ENCODE peak calls at places on chromosome 16, in seven cellular contexts. A, U, H, F, M, Q and J are unnamed samples. For H3K4me1, the result is how much of the 10 kb centered on the place peaks cover.

GRCh38 chr16:12061336-12062055 is 85.0 kb downstream of the SNX29 start:
- DNase-seq in Q (peak), A (peak), U (no peak), M (no peak), H (no peak), F (no peak), J (peak)

GRCh38 chr16:72355561-72355960 is 183.6 kb upstream of the PMFBP1 start:
- DNase-seq in H (no peak), Q (no peak), A (no peak), F (no peak), M (no peak), U (no peak), J (peak)

GRCh38 chr16:84571010-84571409 is 46.9 kb downstream of the COTL1 start:
- DNase-seq in M (no peak), F (no peak), A (no peak), U (no peak), H (no peak), Q (peak), J (no peak)

GRCh38 chr16:89801800-89802199 is 14.6 kb downstream of the FANCA start:
- DNase-seq in Q (no peak), H (no peak), M (no peak), A (no peak), F (no peak), U (no peak), J (peak)

GRCh38 chr16:84511821-84512220 is 7.4 kb upstream of the MEAK7 start:
- DNase-seq in H (no peak), F (no peak), M (no peak), U (no peak), A (no peak), Q (no peak), J (no peak)

GRCh38 chr16:80804451-80805383 is at the start of gene CDYL2:
- DNase-seq in U (no peak), M (peak), A (no peak), F (peak), H (peak), Q (peak), J (peak)

GRCh38 chr16:4115209-4115940 is 867 bp downstream of the ADCY9 start:
- DNase-seq in A (peak), M (peak), Q (peak), F (peak), H (peak), U (peak), J (peak)

GRCh38 chr16:4110680-4111079 is 5.6 kb downstream of the ADCY9 start:
- DNase-seq in A (no peak), M (peak), U (peak), F (no peak), Q (peak), H (no peak), J (no peak)

GRCh38 chr16:24801761-24802302 is 43.9 kb upstream of the SLC5A11 start:
- DNase-seq in H (no peak), F (no peak), A (no peak), U (no peak), M (no peak), Q (peak), J (peak)

GRCh38 chr16:56981729-56982271 is 7.6 kb upstream of the NLRC5 start:
- DNase-seq in U (no peak), Q (no peak), M (no peak), A (no peak), H (no peak), F (no peak), J (no peak)

GRCh38 chr16:30893082-30893743 is 664 bp downstream of the BCL7C start:
- DNase-seq in H (peak), M (no peak), A (peak), U (no peak), F (no peak), Q (no peak), J (no peak)

GRCh38 chr16:48123104-48123788 is 32.5 kb downstream of the ABCC12 start:
- DNase-seq in Q (peak), A (peak), F (no peak), H (no peak), U (peak), M (no peak), J (peak)

GRCh38 chr16:15958703-15959348 is 9.4 kb downstream of the ABCC1 start:
- DNase-seq in F (no peak), H (no peak), A (no peak), M (no peak), U (peak), Q (no peak), J (no peak)

GRCh38 chr16:24748242-24748641 is 18.8 kb downstream of the TNRC6A start:
- DNase-seq in M (no peak), H (no peak), A (peak), F (no peak), U (no peak), Q (peak), J (peak)

GRCh38 chr16:79098897-79099296 is 501.6 kb downstream of the MAF start:
- DNase-seq in U (no peak), A (no peak), Q (no peak), H (no peak), F (no peak), M (no peak), J (no peak)

GRCh38 chr16:74774223-74775139 is at the start of gene FA2H:
- DNase-seq in A (peak), U (peak), H (peak), F (peak), Q (peak), M (peak), J (peak)

GRCh38 chr16:56860226-56861020 is 4.6 kb upstream of the SLC12A3 start:
- DNase-seq in F (no peak), U (no peak), A (no peak), H (no peak), Q (peak), M (no peak), J (no peak)

GRCh38 chr16:71869089-71869488 is 14.9 kb downstream of the ZNF821 start:
- DNase-seq in F (no peak), U (no peak), Q (no peak), H (no peak), A (no peak), M (no peak), J (no peak)

GRCh38 chr16:4015275-4015990 is 100.8 kb downstream of the ADCY9 start:
- DNase-seq in F (no peak), M (no peak), H (no peak), Q (peak), A (peak), U (no peak), J (no peak)

GRCh38 chr16:8730335-8730915 is 56.0 kb downstream of the ABAT start:
- DNase-seq in F (no peak), A (no peak), M (no peak), Q (no peak), H (no peak), U (no peak), J (no peak)

GRCh38 chr16:29906520-29907244 is 6.4 kb downstream of the ASPHD1 start:
- DNase-seq in F (no peak), Q (no peak), H (no peak), A (no peak), M (no peak), U (no peak), J (no peak)

GRCh38 chr16:50692999-50693781 is at the start of gene NOD2:
- DNase-seq in H (peak), Q (peak), U (peak), F (peak), A (no peak), M (peak), J (no peak)

GRCh38 chr16:87182759-87183158 is 134.4 kb downstream of the C16orf95 start:
- DNase-seq in U (no peak), F (no peak), H (no peak), Q (no peak), A (no peak), M (no peak), J (no peak)

GRCh38 chr16:31221357-31222160 is 4.6 kb upstream of the PYDC1 start:
- DNase-seq in M (no peak), F (no peak), U (no peak), H (no peak), A (no peak), Q (no peak), J (no peak)

GRCh38 chr16:70740919-70741778 is 55.3 kb upstream of the MTSS2 start:
- DNase-seq in H (no peak), Q (no peak), F (no peak), A (peak), M (no peak), U (no peak), J (peak)

GRCh38 chr16:79093554-79093967 is 507.0 kb downstream of the MAF start:
- DNase-seq in F (no peak), H (no peak), A (no peak), U (no peak), Q (peak), M (no peak), J (no peak)

GRCh38 chr16:85515830-85516397 is 97.2 kb upstream of the GSE1 start:
- DNase-seq in M (no peak), U (no peak), F (no peak), H (no peak), Q (peak), A (peak), J (no peak)

GRCh38 chr16:73713301-73713700 is 583.3 kb upstream of the PSMD7 start:
- DNase-seq in M (no peak), F (no peak), H (no peak), U (no peak), A (no peak), Q (no peak), J (no peak)

GRCh38 chr16:88705076-88705684 is 1.0 kb downstream of the RNF166 start:
- DNase-seq in Q (peak), U (no peak), A (peak), F (no peak), M (no peak), H (no peak), J (peak)

GRCh38 chr16:88684569-88685155 is 1.6 kb downstream of the SNAI3 start:
- DNase-seq in U (no peak), H (no peak), A (no peak), F (no peak), Q (no peak), M (no peak), J (no peak)

GRCh38 chr16:4637501-4638166 is 13.0 kb downstream of the MGRN1 start:
- DNase-seq in A (no peak), F (no peak), U (no peak), Q (no peak), H (no peak), M (no peak), J (no peak)

GRCh38 chr16:68242926-68243858 is 2.0 kb upstream of the PLA2G15 start:
- DNase-seq in H (no peak), M (no peak), U (no peak), F (no peak), Q (no peak), A (no peak), J (no peak)

GRCh38 chr16:68244903-68245853 is at the start of gene PLA2G15:
- DNase-seq in H (peak), F (peak), A (peak), M (peak), Q (peak), U (peak), J (peak)

GRCh38 chr16:68246121-68246520 is 948 bp downstream of the PLA2G15 start:
- DNase-seq in H (no peak), F (no peak), A (no peak), M (no peak), Q (no peak), U (no peak), J (no peak)

GRCh38 chr16:68246671-68247070 is 1.5 kb downstream of the PLA2G15 start:
- DNase-seq in H (no peak), Q (no peak), F (no peak), U (no peak), M (no peak), A (no peak), J (no peak)

GRCh38 chr16:68244481-68244902 is 681 bp upstream of the PLA2G15 start:
- DNase-seq in M (no peak), F (no peak), A (no peak), U (no peak), Q (no peak), H (no peak), J (no peak)
- H3K4me1 ChIP-seq in M (under half), F (under half), A (under half), U (under half), Q (under half), H (under half), J (under half)

GRCh38 chr16:23666919-23667659 is 11.6 kb upstream of the PLK1 start:
- DNase-seq in H (no peak), Q (no peak), U (no peak), M (no peak), A (no peak), F (no peak), J (no peak)

GRCh38 chr16:23668873-23669272 is 9.8 kb upstream of the PLK1 start:
- DNase-seq in U (no peak), H (no peak), F (no peak), M (no peak), Q (no peak), A (no peak), J (no peak)

GRCh38 chr16:23663918-23664317 is 14.8 kb upstream of the PLK1 start:
- DNase-seq in U (no peak), M (no peak), Q (no peak), H (no peak), F (no peak), A (no peak), J (no peak)

GRCh38 chr16:23670137-23670776 is 8.4 kb upstream of the PLK1 start:
- DNase-seq in U (no peak), H (no peak), M (no peak), F (no peak), Q (no peak), A (peak), J (peak)

GRCh38 chr16:23668225-23668624 is 10.5 kb upstream of the PLK1 start:
- DNase-seq in A (peak), M (no peak), Q (no peak), U (no peak), H (no peak), F (no peak), J (peak)
- H2AK5ac ChIP-seq in A (peak), M (no peak), Q (no peak), U (no peak), H (no peak), F (no peak), J (no peak)

GRCh38 chr16:681746-682427 is 1.7 kb downstream of the STUB1 start:
- DNase-seq in A (no peak), M (no peak), Q (no peak), H (no peak), F (no peak), U (no peak), J (no peak)
- H3K4me1 ChIP-seq in A (half or more), M (under half), Q (under half), H (under half), F (under half), U (under half), J (under half)

GRCh38 chr16:10535461-10535860 is 44.9 kb downstream of the EMP2 start:
- DNase-seq in H (no peak), M (no peak), F (no peak), Q (no peak), A (no peak), U (no peak), J (no peak)
- H2AK5ac ChIP-seq in H (no peak), M (no peak), F (no peak), Q (no peak), A (no peak), U (no peak), J (no peak)